ENCODE peak calls at places on chromosomes 13 and 19, in eight cellular contexts. F, N, B, L, R, X, P and S are unnamed samples. For H3K27me3, the result is how much of the 10 kb centered on the place peaks cover.

GRCh38 chr13:112746044-112746443 is 56.2 kb downstream of the ATP11A start:
- DNase-seq in L (no peak), B (no peak), F (no peak), P (no peak), N (no peak), R (no peak), X (no peak), S (no peak)

GRCh38 chr19:8573316-8573715 is 3.9 kb downstream of the MYO1F start:
- DNase-seq in P (no peak), N (no peak), L (no peak), X (no peak), R (no peak), F (no peak), B (no peak), S (no peak)

GRCh38 chr19:27764186-27764804 is 1448.7 kb downstream of the UQCRFS1 start:
- DNase-seq in F (no peak), P (no peak), L (no peak), R (no peak), B (no peak), X (no peak), N (peak), S (no peak)

GRCh38 chr13:25227690-25228089 is 55.6 kb upstream of the AMER2 start:
- DNase-seq in R (no peak), F (no peak), X (no peak), B (no peak), L (no peak), P (no peak), N (no peak), S (no peak)

GRCh38 chr19:10894911-10895213 is 23.5 kb downstream of the CARM1 start:
- DNase-seq in N (no peak), B (no peak), R (no peak), L (no peak), P (no peak), X (no peak), F (no peak), S (no peak)

GRCh38 chr13:49972709-49973108 is 24.1 kb upstream of the TRIM13 start:
- DNase-seq in B (no peak), F (no peak), R (no peak), N (no peak), X (no peak), L (no peak), P (no peak), S (no peak)

GRCh38 chr19:43525836-43526771 is 897 bp downstream of the ETHE1 start:
- DNase-seq in L (no peak), X (no peak), N (no peak), B (peak), P (peak), R (peak), F (no peak), S (no peak)

GRCh38 chr13:28622286-28622685 is 36.6 kb upstream of the POMP start:
- DNase-seq in X (peak), R (peak), L (peak), F (no peak), B (no peak), N (peak), P (no peak), S (no peak)

GRCh38 chr19:42024622-42025111 is 30.6 kb upstream of the ATP1A3 start:
- DNase-seq in P (no peak), B (peak), F (peak), N (no peak), X (no peak), R (peak), L (peak), S (no peak)

GRCh38 chr13:29859971-29860370 is 9.6 kb upstream of the UBL3 start:
- DNase-seq in N (no peak), P (no peak), F (peak), B (no peak), R (no peak), L (no peak), X (no peak), S (no peak)

GRCh38 chr19:17677002-17677401 is 11.2 kb downstream of the UNC13A start:
- DNase-seq in R (no peak), X (no peak), N (no peak), B (no peak), P (no peak), L (no peak), F (no peak), S (no peak)

GRCh38 chr19:13055213-13056051 is 47.2 kb downstream of the LYL1 start:
- DNase-seq in X (peak), L (peak), N (peak), R (peak), P (no peak), F (peak), B (peak), S (no peak)

GRCh38 chr13:34124912-34125311 is 307.0 kb downstream of the RFC3 start:
- DNase-seq in F (no peak), P (no peak), N (no peak), X (no peak), R (no peak), B (no peak), L (no peak), S (no peak)

GRCh38 chr13:45142440-45143345 is 22.4 kb downstream of the GTF2F2 start:
- DNase-seq in F (no peak), B (no peak), R (no peak), L (no peak), P (no peak), X (no peak), N (no peak), S (no peak)

GRCh38 chr19:16444273-16444597 is 27.5 kb downstream of the EPS15L1 start:
- DNase-seq in R (no peak), F (no peak), P (no peak), L (no peak), X (no peak), N (no peak), B (no peak), S (no peak)

GRCh38 chr19:14473073-14473790 is 1.9 kb downstream of the PTGER1 start:
- DNase-seq in X (no peak), R (no peak), B (no peak), F (no peak), P (no peak), L (no peak), N (no peak), S (no peak)

GRCh38 chr13:112072531-112073244 is 5.7 kb downstream of the SOX1 start:
- DNase-seq in P (no peak), B (no peak), R (no peak), N (no peak), X (no peak), F (no peak), L (no peak), S (no peak)

GRCh38 chr13:92135509-92135908 is 737.1 kb downstream of the GPC5 start:
- DNase-seq in R (no peak), P (no peak), X (no peak), B (no peak), L (no peak), F (no peak), N (no peak), S (no peak)

GRCh38 chr13:44710576-44710975 is 134.4 kb upstream of the TSC22D1 start:
- DNase-seq in B (no peak), L (no peak), X (no peak), P (no peak), R (no peak), F (peak), N (no peak), S (no peak)

GRCh38 chr19:7366701-7367420 is 18.1 kb downstream of the ARHGEF18 start:
- DNase-seq in P (no peak), X (no peak), L (no peak), B (no peak), N (no peak), F (peak), R (no peak), S (no peak)

GRCh38 chr19:18312021-18312534 is 10.8 kb downstream of the LSM4 start:
- DNase-seq in N (no peak), F (no peak), L (no peak), P (no peak), X (no peak), B (no peak), R (no peak), S (no peak)

GRCh38 chr19:31064486-31064885 is 284.8 kb downstream of the TSHZ3 start:
- DNase-seq in P (no peak), X (no peak), N (no peak), R (no peak), L (no peak), B (no peak), F (no peak), S (peak)

GRCh38 chr13:46569471-46569870 is 16.5 kb downstream of the LRCH1 start:
- DNase-seq in R (no peak), P (no peak), B (no peak), N (no peak), F (no peak), X (no peak), L (no peak), S (no peak)

GRCh38 chr13:74288361-74288911 is 154.2 kb upstream of the KLF12 start:
- DNase-seq in N (no peak), B (no peak), L (no peak), R (no peak), X (no peak), P (peak), F (peak), S (no peak)

GRCh38 chr13:74290324-74290773 is 156.1 kb upstream of the KLF12 start:
- DNase-seq in B (peak), L (no peak), N (peak), P (peak), X (no peak), F (peak), R (no peak), S (no peak)

GRCh38 chr13:74289130-74289529 is 154.9 kb upstream of the KLF12 start:
- DNase-seq in L (no peak), R (no peak), N (no peak), X (no peak), P (no peak), B (no peak), F (no peak), S (no peak)

GRCh38 chr13:74289861-74290260 is 155.7 kb upstream of the KLF12 start:
- DNase-seq in L (no peak), P (no peak), B (no peak), F (no peak), N (no peak), X (no peak), R (no peak), S (no peak)

GRCh38 chr13:74287672-74288169 is 153.5 kb upstream of the KLF12 start:
- DNase-seq in X (peak), P (peak), N (peak), L (peak), F (peak), R (peak), B (peak), S (no peak)
- H3K4me3 ChIP-seq in X (peak), P (peak), N (peak), L (no peak), F (peak), R (peak), B (no peak), S (no peak)

GRCh38 chr13:61204025-61204424 is 211.6 kb downstream of the PCDH20 start:
- DNase-seq in N (no peak), R (no peak), F (no peak), X (no peak), P (no peak), B (no peak), L (no peak), S (no peak)

GRCh38 chr13:61202042-61202441 is 213.6 kb downstream of the PCDH20 start:
- DNase-seq in N (no peak), R (no peak), L (no peak), X (no peak), P (no peak), B (no peak), F (no peak), S (no peak)
- TF ChIP-seq CTCF in N (no peak), R (no peak), L (no peak), X (no peak), P (no peak), B (no peak), F (no peak), S (no peak)

GRCh38 chr13:68369739-68370138 is 1139.6 kb upstream of the PCDH9 start:
- DNase-seq in N (no peak), X (no peak), R (no peak), B (no peak), L (no peak), F (peak), P (no peak), S (no peak)

GRCh38 chr13:68380041-68380973 is 1150.2 kb upstream of the PCDH9 start:
- DNase-seq in P (no peak), L (no peak), F (no peak), R (no peak), X (no peak), N (no peak), B (no peak), S (no peak)

GRCh38 chr13:68378294-68378693 is 1148.2 kb upstream of the PCDH9 start:
- DNase-seq in P (no peak), L (no peak), X (no peak), B (no peak), N (no peak), R (no peak), F (no peak), S (no peak)

DNA sequence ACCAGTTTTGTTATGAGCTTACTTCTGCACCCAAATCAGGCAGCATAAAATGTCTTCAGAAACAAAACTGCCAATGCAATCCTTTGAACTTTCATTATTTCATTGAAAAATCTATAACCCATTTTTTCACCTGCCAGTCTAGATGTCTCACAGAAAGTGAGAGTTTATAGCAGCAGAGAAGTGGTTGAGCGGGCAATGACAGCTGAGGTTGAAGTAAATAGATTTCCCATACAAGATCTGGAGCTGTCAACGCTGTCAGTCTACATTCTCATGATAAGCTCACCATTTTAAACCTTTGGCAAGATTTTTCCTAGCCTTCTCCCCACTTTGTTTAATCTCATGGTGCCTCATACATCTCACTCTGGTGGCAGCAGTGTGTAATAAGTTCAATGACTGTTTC is 1144.9 kb upstream of the PCDH9 start:
- DNase-seq in L (no peak), X (no peak), N (no peak), R (no peak), P (no peak), B (no peak), F (no peak), S (no peak)
- H3K27me3 ChIP-seq in L (under half), X (under half), N (under half), R (under half), P (under half), B (under half), F (under half), S (under half)

GRCh38 chr13:75263741-75264407 is 218.1 kb downstream of the TBC1D4 start:
- DNase-seq in F (peak), N (no peak), R (no peak), X (no peak), L (no peak), P (no peak), B (no peak), S (no peak)
- H3K4me3 ChIP-seq in F (no peak), N (no peak), R (no peak), X (no peak), L (no peak), P (no peak), B (no peak), S (no peak)